ENCODE peak calls at places on chromosomes 3 and 15, in ten cellular contexts. One of them, this sample, is unnamed.

GRCh38 chr3:133575121-133575520 is 1.6 kb downstream of the CDV3 start:
- DNase-seq in AG04449: no peak
- DNase-seq in OCI-LY7: peak
- DNase-seq in GM23338: no peak
- DNase-seq in transverse colon: no peak
- DNase-seq in SJCRH30: no peak
- DNase-seq in lower leg skin: no peak
- DNase-seq in iPS DF 6.9: no peak
- DNase-seq in foreskin fibroblast: no peak
- DNase-seq in mesendoderm: no peak
- DNase-seq in this sample: no peak

GRCh38 chr15:48927181-48927580 is 36.5 kb downstream of the SHC4 start:
- DNase-seq in AG04449: no peak
- DNase-seq in OCI-LY7: no peak
- DNase-seq in GM23338: no peak
- DNase-seq in transverse colon: no peak
- DNase-seq in SJCRH30: no peak
- DNase-seq in lower leg skin: no peak
- DNase-seq in iPS DF 6.9: no peak
- DNase-seq in foreskin fibroblast: no peak
- DNase-seq in mesendoderm: no peak
- DNase-seq in this sample: no peak

GRCh38 chr3:148711981-148712666 is 14.4 kb downstream of the AGTR1 start:
- DNase-seq in AG04449: no peak
- DNase-seq in OCI-LY7: no peak
- DNase-seq in GM23338: no peak
- DNase-seq in transverse colon: no peak
- DNase-seq in SJCRH30: no peak
- DNase-seq in lower leg skin: no peak
- DNase-seq in iPS DF 6.9: no peak
- DNase-seq in foreskin fibroblast: no peak
- DNase-seq in mesendoderm: no peak
- DNase-seq in this sample: no peak

GRCh38 chr15:63939531-63940130 is 105.9 kb upstream of the HERC1 start:
- DNase-seq in AG04449: no peak
- DNase-seq in OCI-LY7: no peak
- DNase-seq in GM23338: no peak
- DNase-seq in transverse colon: peak
- DNase-seq in SJCRH30: peak
- DNase-seq in lower leg skin: peak
- DNase-seq in iPS DF 6.9: no peak
- DNase-seq in foreskin fibroblast: peak
- DNase-seq in mesendoderm: peak
- DNase-seq in this sample: peak

GRCh38 chr15:40088929-40089755 is 19.5 kb downstream of the BMF start:
- DNase-seq in AG04449: no peak
- DNase-seq in OCI-LY7: no peak
- DNase-seq in GM23338: peak
- DNase-seq in transverse colon: no peak
- DNase-seq in SJCRH30: no peak
- DNase-seq in lower leg skin: no peak
- DNase-seq in iPS DF 6.9: no peak
- DNase-seq in foreskin fibroblast: no peak
- DNase-seq in mesendoderm: peak
- DNase-seq in this sample: no peak

GRCh38 chr15:29805043-29805707 is 17.1 kb downstream of the TJP1 start:
- DNase-seq in AG04449: no peak
- DNase-seq in OCI-LY7: no peak
- DNase-seq in GM23338: no peak
- DNase-seq in transverse colon: no peak
- DNase-seq in SJCRH30: peak
- DNase-seq in lower leg skin: no peak
- DNase-seq in iPS DF 6.9: no peak
- DNase-seq in foreskin fibroblast: peak
- DNase-seq in mesendoderm: no peak
- DNase-seq in this sample: peak

GRCh38 chr3:11609481-11609880 is 34.2 kb downstream of the VGLL4 start:
- DNase-seq in AG04449: no peak
- DNase-seq in OCI-LY7: no peak
- DNase-seq in GM23338: no peak
- DNase-seq in transverse colon: no peak
- DNase-seq in SJCRH30: peak
- DNase-seq in lower leg skin: no peak
- DNase-seq in iPS DF 6.9: no peak
- DNase-seq in foreskin fibroblast: no peak
- DNase-seq in mesendoderm: no peak
- DNase-seq in this sample: no peak

GRCh38 chr3:125260158-125260557 is 47.6 kb upstream of the SLC12A8 start:
- DNase-seq in AG04449: no peak
- DNase-seq in OCI-LY7: no peak
- DNase-seq in GM23338: no peak
- DNase-seq in transverse colon: no peak
- DNase-seq in SJCRH30: no peak
- DNase-seq in lower leg skin: no peak
- DNase-seq in iPS DF 6.9: no peak
- DNase-seq in foreskin fibroblast: no peak
- DNase-seq in mesendoderm: no peak
- DNase-seq in this sample: no peak

GRCh38 chr3:120636790-120637401 is 40.8 kb downstream of the NDUFB4 start:
- DNase-seq in AG04449: no peak
- DNase-seq in OCI-LY7: no peak
- DNase-seq in GM23338: no peak
- DNase-seq in transverse colon: no peak
- DNase-seq in SJCRH30: no peak
- DNase-seq in lower leg skin: no peak
- DNase-seq in iPS DF 6.9: no peak
- DNase-seq in foreskin fibroblast: no peak
- DNase-seq in mesendoderm: no peak
- DNase-seq in this sample: no peak

GRCh38 chr3:46883252-46884185 is 6.0 kb downstream of the PTH1R start:
- DNase-seq in AG04449: no peak
- DNase-seq in OCI-LY7: no peak
- DNase-seq in GM23338: peak
- DNase-seq in transverse colon: no peak
- DNase-seq in SJCRH30: peak
- DNase-seq in lower leg skin: no peak
- DNase-seq in iPS DF 6.9: no peak
- DNase-seq in foreskin fibroblast: peak
- DNase-seq in mesendoderm: peak
- DNase-seq in this sample: no peak

GRCh38 chr15:68713874-68714273 is 106.8 kb downstream of the ANP32A start:
- DNase-seq in AG04449: no peak
- DNase-seq in OCI-LY7: no peak
- DNase-seq in GM23338: no peak
- DNase-seq in transverse colon: no peak
- DNase-seq in SJCRH30: no peak
- DNase-seq in lower leg skin: no peak
- DNase-seq in iPS DF 6.9: no peak
- DNase-seq in foreskin fibroblast: no peak
- DNase-seq in mesendoderm: no peak
- DNase-seq in this sample: no peak

GRCh38 chr15:38535451-38536200 is 29.0 kb downstream of the RASGRP1 start:
- DNase-seq in AG04449: no peak
- DNase-seq in OCI-LY7: no peak
- DNase-seq in GM23338: no peak
- DNase-seq in transverse colon: no peak
- DNase-seq in SJCRH30: no peak
- DNase-seq in lower leg skin: no peak
- DNase-seq in iPS DF 6.9: no peak
- DNase-seq in foreskin fibroblast: no peak
- DNase-seq in mesendoderm: no peak
- DNase-seq in this sample: peak

GRCh38 chr15:29090617-29091466 is 178.8 kb downstream of the NSMCE3 start:
- DNase-seq in AG04449: no peak
- DNase-seq in OCI-LY7: peak
- DNase-seq in GM23338: peak
- DNase-seq in transverse colon: no peak
- DNase-seq in SJCRH30: peak
- DNase-seq in lower leg skin: no peak
- DNase-seq in iPS DF 6.9: no peak
- DNase-seq in foreskin fibroblast: peak
- DNase-seq in mesendoderm: peak
- DNase-seq in this sample: no peak

GRCh38 chr3:83426311-83426710 is 1532.5 kb upstream of the CADM2 start:
- DNase-seq in AG04449: no peak
- DNase-seq in OCI-LY7: no peak
- DNase-seq in GM23338: no peak
- DNase-seq in transverse colon: no peak
- DNase-seq in SJCRH30: no peak
- DNase-seq in lower leg skin: no peak
- DNase-seq in iPS DF 6.9: no peak
- DNase-seq in foreskin fibroblast: no peak
- DNase-seq in mesendoderm: peak
- DNase-seq in this sample: no peak

GRCh38 chr15:50225057-50225456 is 40.5 kb downstream of the HDC start:
- DNase-seq in AG04449: no peak
- DNase-seq in OCI-LY7: no peak
- DNase-seq in GM23338: no peak
- DNase-seq in transverse colon: no peak
- DNase-seq in SJCRH30: no peak
- DNase-seq in lower leg skin: no peak
- DNase-seq in iPS DF 6.9: no peak
- DNase-seq in foreskin fibroblast: no peak
- DNase-seq in mesendoderm: no peak
- DNase-seq in this sample: no peak

GRCh38 chr3:16103472-16103871 is 71.0 kb upstream of the GALNT15 start:
- DNase-seq in AG04449: peak
- DNase-seq in OCI-LY7: no peak
- DNase-seq in GM23338: no peak
- DNase-seq in transverse colon: no peak
- DNase-seq in SJCRH30: no peak
- DNase-seq in lower leg skin: no peak
- DNase-seq in iPS DF 6.9: no peak
- DNase-seq in foreskin fibroblast: peak
- DNase-seq in mesendoderm: no peak
- DNase-seq in this sample: peak
- H3K4me3 ChIP-seq in AG04449: peak
- H3K4me3 ChIP-seq in OCI-LY7: no peak
- H3K4me3 ChIP-seq in GM23338: no peak
- H3K4me3 ChIP-seq in transverse colon: no peak
- H3K4me3 ChIP-seq in SJCRH30: no peak
- H3K4me3 ChIP-seq in lower leg skin: no peak
- H3K4me3 ChIP-seq in iPS DF 6.9: no peak
- H3K4me3 ChIP-seq in foreskin fibroblast: no peak
- H3K4me3 ChIP-seq in mesendoderm: no peak
- H3K4me3 ChIP-seq in this sample: no peak

GRCh38 chr15:56185980-56186379 is 57.7 kb downstream of the RFX7 start:
- DNase-seq in AG04449: no peak
- DNase-seq in OCI-LY7: no peak
- DNase-seq in GM23338: no peak
- DNase-seq in transverse colon: no peak
- DNase-seq in SJCRH30: no peak
- DNase-seq in lower leg skin: no peak
- DNase-seq in iPS DF 6.9: no peak
- DNase-seq in foreskin fibroblast: no peak
- DNase-seq in mesendoderm: no peak
- DNase-seq in this sample: no peak
- H3K4me3 ChIP-seq in AG04449: no peak
- H3K4me3 ChIP-seq in OCI-LY7: no peak
- H3K4me3 ChIP-seq in GM23338: no peak
- H3K4me3 ChIP-seq in transverse colon: no peak
- H3K4me3 ChIP-seq in SJCRH30: no peak
- H3K4me3 ChIP-seq in lower leg skin: no peak
- H3K4me3 ChIP-seq in iPS DF 6.9: no peak
- H3K4me3 ChIP-seq in foreskin fibroblast: no peak
- H3K4me3 ChIP-seq in mesendoderm: no peak
- H3K4me3 ChIP-seq in this sample: no peak

GRCh38 chr3:105907790-105908189 is 39.0 kb upstream of the CBLB start:
- DNase-seq in AG04449: no peak
- DNase-seq in OCI-LY7: no peak
- DNase-seq in GM23338: no peak
- DNase-seq in transverse colon: no peak
- DNase-seq in SJCRH30: no peak
- DNase-seq in lower leg skin: no peak
- DNase-seq in iPS DF 6.9: no peak
- DNase-seq in foreskin fibroblast: no peak
- DNase-seq in mesendoderm: no peak
- DNase-seq in this sample: no peak

GRCh38 chr3:105912891-105913290 is 44.1 kb upstream of the CBLB start:
- DNase-seq in AG04449: no peak
- DNase-seq in OCI-LY7: no peak
- DNase-seq in GM23338: no peak
- DNase-seq in transverse colon: no peak
- DNase-seq in SJCRH30: no peak
- DNase-seq in lower leg skin: no peak
- DNase-seq in iPS DF 6.9: no peak
- DNase-seq in foreskin fibroblast: no peak
- DNase-seq in mesendoderm: no peak
- DNase-seq in this sample: no peak

GRCh38 chr3:105916767-105917166 is 48.0 kb upstream of the CBLB start:
- DNase-seq in AG04449: no peak
- DNase-seq in OCI-LY7: no peak
- DNase-seq in GM23338: no peak
- DNase-seq in transverse colon: no peak
- DNase-seq in SJCRH30: no peak
- DNase-seq in lower leg skin: no peak
- DNase-seq in iPS DF 6.9: no peak
- DNase-seq in foreskin fibroblast: no peak
- DNase-seq in mesendoderm: no peak
- DNase-seq in this sample: no peak

GRCh38 chr3:105915524-105915923 is 46.7 kb upstream of the CBLB start:
- DNase-seq in AG04449: no peak
- DNase-seq in OCI-LY7: no peak
- DNase-seq in GM23338: no peak
- DNase-seq in transverse colon: no peak
- DNase-seq in SJCRH30: no peak
- DNase-seq in lower leg skin: no peak
- DNase-seq in iPS DF 6.9: no peak
- DNase-seq in foreskin fibroblast: peak
- DNase-seq in mesendoderm: no peak
- DNase-seq in this sample: no peak

DNA sequence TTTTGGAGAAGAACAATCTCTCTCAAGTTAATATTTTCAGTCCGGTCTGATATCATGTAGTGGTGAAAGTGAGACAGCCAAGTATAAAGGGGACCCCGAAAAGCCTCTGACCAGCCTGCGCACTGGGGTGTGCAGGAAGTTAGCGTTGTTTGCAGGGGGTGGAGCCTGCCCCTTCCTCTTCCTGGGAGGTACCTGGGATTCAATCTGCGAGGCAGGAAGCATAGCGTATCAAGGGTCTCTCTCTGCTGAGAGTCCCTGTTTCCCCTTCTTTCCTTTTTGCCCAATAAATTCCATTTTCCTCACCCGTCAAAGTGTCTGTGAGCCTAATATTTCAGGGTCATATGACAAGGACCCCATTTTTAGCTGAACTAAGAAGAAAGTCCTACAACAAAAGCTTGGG is 44.8 kb upstream of the CBLB start:
- DNase-seq in AG04449: no peak
- DNase-seq in OCI-LY7: no peak
- DNase-seq in GM23338: no peak
- DNase-seq in transverse colon: no peak
- DNase-seq in SJCRH30: no peak
- DNase-seq in lower leg skin: no peak
- DNase-seq in iPS DF 6.9: no peak
- DNase-seq in foreskin fibroblast: no peak
- DNase-seq in mesendoderm: no peak
- DNase-seq in this sample: no peak
- H3K4me3 ChIP-seq in AG04449: no peak
- H3K4me3 ChIP-seq in OCI-LY7: no peak
- H3K4me3 ChIP-seq in GM23338: no peak
- H3K4me3 ChIP-seq in transverse colon: no peak
- H3K4me3 ChIP-seq in SJCRH30: no peak
- H3K4me3 ChIP-seq in lower leg skin: no peak
- H3K4me3 ChIP-seq in iPS DF 6.9: no peak
- H3K4me3 ChIP-seq in foreskin fibroblast: no peak
- H3K4me3 ChIP-seq in mesendoderm: no peak
- H3K4me3 ChIP-seq in this sample: no peak

GRCh38 chr15:26087881-26088280 is 224.8 kb upstream of the ATP10A start:
- DNase-seq in AG04449: no peak
- DNase-seq in OCI-LY7: no peak
- DNase-seq in GM23338: no peak
- DNase-seq in transverse colon: no peak
- DNase-seq in SJCRH30: no peak
- DNase-seq in lower leg skin: no peak
- DNase-seq in iPS DF 6.9: no peak
- DNase-seq in foreskin fibroblast: no peak
- DNase-seq in mesendoderm: no peak
- DNase-seq in this sample: no peak
- H3K4me3 ChIP-seq in AG04449: no peak
- H3K4me3 ChIP-seq in OCI-LY7: no peak
- H3K4me3 ChIP-seq in GM23338: no peak
- H3K4me3 ChIP-seq in transverse colon: no peak
- H3K4me3 ChIP-seq in SJCRH30: no peak
- H3K4me3 ChIP-seq in lower leg skin: no peak
- H3K4me3 ChIP-seq in iPS DF 6.9: no peak
- H3K4me3 ChIP-seq in foreskin fibroblast: no peak
- H3K4me3 ChIP-seq in mesendoderm: no peak
- H3K4me3 ChIP-seq in this sample: no peak

This sample was measured in skeletal muscle cell.